ENCODE peak calls at places on chromosomes 5 and 9, in nine cellular contexts. Y, M, H, F, O, W, R, A and V are unnamed samples.
A peak's percentile ranks its signal among the peaks of the same experiment; 100 is the strongest.

GRCh38 chr5:96259211-96259772 is 173.8 kb downstream of the PCSK1 start:
- DNase-seq in Y (no peak), M (no peak), O (no peak), W (no peak), F (no peak), R (no peak), A (peak; percentile 61), H (no peak), V (no peak)

GRCh38 chr9:127308559-127309429 is 44.2 kb downstream of the GARNL3 start:
- DNase-seq in O (no peak), M (no peak), W (no peak), R (no peak), H (no peak), Y (no peak), A (peak; percentile 42), F (no peak), V (no peak)

GRCh38 chr5:179606910-179607448 is 16.5 kb downstream of the HNRNPH1 start:
- DNase-seq in F (no peak), W (no peak), M (no peak), A (no peak), O (no peak), R (no peak), H (no peak), Y (no peak), V (no peak)

GRCh38 chr9:87792831-87793288 is 66.9 kb downstream of the CTSL start:
- DNase-seq in M (peak; percentile 8), W (no peak), F (peak; percentile 14), R (no peak), O (no peak), H (peak; percentile 38), Y (peak; percentile 18), A (peak; percentile 95), V (peak; percentile 2)

GRCh38 chr5:151632524-151632923 is 41.4 kb upstream of the FAT2 start:
- DNase-seq in W (no peak), R (no peak), H (no peak), M (no peak), Y (no peak), O (no peak), A (no peak), F (no peak), V (no peak)

GRCh38 chr9:69385474-69386091 is 60.6 kb downstream of the ENTREP1 start:
- DNase-seq in H (no peak), F (no peak), W (no peak), A (no peak), M (no peak), R (no peak), O (no peak), Y (no peak), V (no peak)

GRCh38 chr9:125472562-125472925 is 210.9 kb downstream of the GAPVD1 start:
- DNase-seq in O (no peak), H (no peak), W (no peak), M (no peak), A (no peak), F (no peak), R (no peak), Y (no peak), V (no peak)

GRCh38 chr5:107381189-107381856 is 289.4 kb downstream of the EFNA5 start:
- DNase-seq in W (peak; percentile 66), R (no peak), F (no peak), M (no peak), A (peak; percentile 95), Y (no peak), O (no peak), H (no peak), V (no peak)

GRCh38 chr9:135468866-135469521 is 10.6 kb upstream of the PPP1R26 start:
- DNase-seq in F (no peak), Y (peak; percentile 64), R (no peak), M (peak; percentile 33), A (no peak), W (no peak), H (peak; percentile 44), O (no peak), V (peak; percentile 86)